ENCODE peak calls at places on chromosomes 1 and 21, in seven cellular contexts. D is body of pancreas, R is A549, Q is breast epithelium, J is ovary, K is adrenal gland, Y is IMR-90. M is an unnamed sample.

GRCh38 chr1:62784509-62785365 is 805 bp downstream of the ATG4C start:
- DNase-seq in D (no peak), R (peak), Q (no peak), J (no peak), K (no peak), Y (peak), M (no peak)

GRCh38 chr1:165645654-165646366 is 14.8 kb downstream of the MGST3 start:
- DNase-seq in D (peak), R (peak), Q (no peak), J (no peak), K (no peak), Y (no peak), M (no peak)

GRCh38 chr1:101781437-101781836 is 215.3 kb downstream of the OLFM3 start:
- DNase-seq in D (no peak), R (no peak), Q (no peak), J (no peak), K (no peak), Y (no peak), M (peak)

GRCh38 chr1:15948600-15949452 is 27.1 kb downstream of the ZBTB17 start:
- DNase-seq in D (peak), R (no peak), Q (peak), J (peak), K (peak), Y (peak), M (no peak)

GRCh38 chr1:43074244-43074643 is 97.8 kb downstream of the EBNA1BP2 start:
- DNase-seq in D (no peak), R (peak), Q (no peak), J (no peak), K (no peak), Y (no peak), M (no peak)

GRCh38 chr1:205592443-205593003 is 39.3 kb downstream of the ELK4 start:
- DNase-seq in D (no peak), R (no peak), Q (no peak), J (no peak), K (no peak), Y (no peak), M (no peak)

GRCh38 chr1:201970334-201971159 is 11.9 kb upstream of the RNPEP start:
- DNase-seq in D (no peak), R (no peak), Q (peak), J (no peak), K (peak), Y (peak), M (no peak)

GRCh38 chr1:41811051-41811795 is 107.5 kb downstream of the HIVEP3 start:
- DNase-seq in D (no peak), R (no peak), Q (no peak), J (no peak), K (no peak), Y (peak), M (no peak)

GRCh38 chr21:35219291-35219690 is 170.2 kb upstream of the RUNX1 start:
- DNase-seq in D (no peak), R (no peak), Q (no peak), J (no peak), K (no peak), Y (no peak), M (no peak)

GRCh38 chr21:43740497-43741156 is 21.7 kb downstream of the PDXK start:
- DNase-seq in D (peak), R (peak), Q (peak), J (peak), K (peak), Y (no peak), M (peak)

GRCh38 chr1:219477861-219478260 is 135.0 kb downstream of the ZC3H11B start:
- DNase-seq in D (no peak), R (no peak), Q (no peak), J (no peak), K (no peak), Y (no peak), M (no peak)

GRCh38 chr1:6703016-6703415 is 1.4 kb upstream of the DNAJC11 start:
- DNase-seq in D (no peak), R (no peak), Q (no peak), J (no peak), K (no peak), Y (peak), M (no peak)

GRCh38 chr1:153515504-153516394 is 20.0 kb downstream of the S100A6 start:
- DNase-seq in D (no peak), R (peak), Q (peak), J (no peak), K (no peak), Y (no peak), M (peak)

GRCh38 chr1:167367705-167368104 is 147.0 kb downstream of the POU2F1 start:
- DNase-seq in D (no peak), R (no peak), Q (no peak), J (no peak), K (no peak), Y (no peak), M (no peak)

GRCh38 chr1:33180226-33181037 is 1.4 kb downstream of the TRIM62 start:
- DNase-seq in D (peak), R (peak), Q (peak), J (peak), K (peak), Y (peak), M (peak)

GRCh38 chr1:160354388-160354985 is 11.3 kb downstream of the NCSTN start:
- DNase-seq in D (no peak), R (peak), Q (no peak), J (no peak), K (no peak), Y (peak), M (no peak)

GRCh38 chr1:67307251-67308060 is at the start of gene IL12RB2:
- DNase-seq in D (peak), R (no peak), Q (no peak), J (no peak), K (peak), Y (no peak), M (no peak)

GRCh38 chr1:48756704-48757316 is 19.9 kb downstream of the BEND5 start:
- DNase-seq in D (no peak), R (no peak), Q (no peak), J (no peak), K (no peak), Y (no peak), M (no peak)

GRCh38 chr1:67687198-67687545 is 2.2 kb downstream of the GADD45A start:
- DNase-seq in D (no peak), R (no peak), Q (no peak), J (no peak), K (no peak), Y (no peak), M (no peak)

GRCh38 chr1:33111965-33112364 is 31.0 kb downstream of the AZIN2 start:
- DNase-seq in D (no peak), R (peak), Q (no peak), J (no peak), K (no peak), Y (peak), M (no peak)

GRCh38 chr1:188017921-188018320 is 1189.2 kb downstream of the PLA2G4A start:
- DNase-seq in D (no peak), R (no peak), Q (no peak), J (no peak), K (no peak), Y (no peak), M (no peak)

GRCh38 chr1:11052839-11053757 is 6.1 kb upstream of the MASP2 start:
- DNase-seq in D (peak), R (no peak), Q (no peak), J (no peak), K (no peak), Y (no peak), M (no peak)

GRCh38 chr21:42641311-42642218 is 11.9 kb upstream of the PDE9A start:
- DNase-seq in D (no peak), R (no peak), Q (no peak), J (no peak), K (peak), Y (no peak), M (no peak)

GRCh38 chr1:111052246-111052645 is 87.6 kb downstream of the DRAM2 start:
- DNase-seq in D (no peak), R (no peak), Q (no peak), J (no peak), K (no peak), Y (peak), M (no peak)

GRCh38 chr1:8025061-8025670 is 943 bp downstream of the ERRFI1 start:
- DNase-seq in D (no peak), R (no peak), Q (no peak), J (no peak), K (peak), Y (no peak), M (no peak)

GRCh38 chr1:180881806-180882509 is 30.7 kb upstream of the KIAA1614 start:
- DNase-seq in D (no peak), R (peak), Q (no peak), J (no peak), K (no peak), Y (peak), M (no peak)

GRCh38 chr1:151067185-151067584 is 3.4 kb upstream of the GABPB2 start:
- DNase-seq in D (no peak), R (no peak), Q (no peak), J (no peak), K (no peak), Y (no peak), M (no peak)

GRCh38 chr21:32233055-32233546 is 45.7 kb downstream of the MIS18A start:
- DNase-seq in D (no peak), R (no peak), Q (no peak), J (no peak), K (no peak), Y (peak), M (no peak)

GRCh38 chr1:9426291-9426711 is 113.0 kb upstream of the SLC25A33 start:
- DNase-seq in D (no peak), R (no peak), Q (no peak), J (no peak), K (no peak), Y (no peak), M (no peak)

GRCh38 chr1:177451191-177451590 is 280.4 kb downstream of the BRINP2 start:
- DNase-seq in D (no peak), R (no peak), Q (no peak), J (no peak), K (no peak), Y (no peak), M (no peak)

GRCh38 chr1:65147424-65148177 is 402 bp upstream of the AK4 start:
- DNase-seq in D (peak), R (peak), Q (peak), J (peak), K (peak), Y (no peak), M (peak)

GRCh38 chr1:82160036-82160435 is 359.3 kb downstream of the ADGRL2 start:
- DNase-seq in D (no peak), R (peak), Q (no peak), J (no peak), K (no peak), Y (peak), M (no peak)

GRCh38 chr1:212908971-212909370 is 41.4 kb upstream of the VASH2 start:
- DNase-seq in D (no peak), R (no peak), Q (no peak), J (no peak), K (no peak), Y (no peak), M (no peak)
- H3K27ac ChIP-seq in D (no peak), R (no peak), Q (no peak), J (no peak), K (no peak), Y (no peak), M (no peak)

GRCh38 chr1:206685749-206686485 is 1.2 kb downstream of the MAPKAPK2 start:
- DNase-seq in D (peak), R (peak), Q (peak), J (peak), K (peak), Y (peak), M (peak)
- TF ChIP-seq POLR2A in D (peak), R (no peak), Q (no peak), J (peak), K (peak), Y (peak), M (peak)

DNA sequence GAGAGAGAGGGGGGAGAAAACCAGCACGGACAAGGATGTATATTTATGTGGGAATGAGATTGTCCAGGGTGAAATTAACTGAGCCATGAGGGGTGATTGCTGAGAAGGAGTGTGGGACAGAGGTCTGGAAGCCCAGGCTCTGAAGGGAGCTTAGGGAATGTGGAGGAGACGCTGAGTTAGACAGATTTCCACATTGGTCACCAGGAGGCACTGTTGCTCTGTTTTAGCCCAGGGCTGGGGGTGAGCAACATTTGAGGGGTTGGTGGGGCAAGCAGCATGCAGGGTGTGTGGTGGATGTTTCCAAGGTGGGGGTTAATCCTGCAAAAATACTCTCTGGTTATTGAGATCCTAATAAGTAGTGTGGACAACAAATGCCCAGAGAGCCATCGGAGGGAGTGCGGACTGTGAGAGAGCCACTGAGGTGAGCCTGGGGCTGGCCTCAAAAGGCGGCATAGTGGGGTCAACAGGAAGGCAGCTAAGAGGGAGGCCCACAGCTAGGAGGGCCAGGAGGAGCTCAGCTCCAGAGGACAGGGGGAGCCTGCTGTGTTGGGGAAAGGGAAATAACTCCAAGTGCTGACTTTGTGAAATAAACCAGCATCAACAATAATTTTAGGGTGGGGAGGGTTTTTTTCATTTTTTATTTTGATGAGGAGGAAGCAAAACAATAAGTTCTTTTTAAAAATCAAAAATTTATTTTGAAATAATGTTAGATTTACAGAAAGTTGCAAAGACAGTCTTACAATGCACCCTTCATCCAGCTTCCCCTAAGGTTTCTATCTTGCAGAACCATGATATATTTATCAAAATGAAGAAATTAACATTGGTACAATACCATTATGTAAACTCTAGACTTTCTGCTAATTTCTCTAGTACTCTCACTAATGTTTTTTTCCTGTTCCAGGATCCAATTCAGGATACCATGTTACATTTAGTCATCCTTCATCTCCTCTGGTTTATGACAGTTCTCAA is 82.8 kb upstream of the CD34 start:
- DNase-seq in D (no peak), R (peak), Q (no peak), J (no peak), K (no peak), Y (no peak), M (no peak)
- TF ChIP-seq CTCF in D (peak), R (peak), Q (no peak), J (no peak), K (no peak), Y (peak), M (no peak)

DNA sequence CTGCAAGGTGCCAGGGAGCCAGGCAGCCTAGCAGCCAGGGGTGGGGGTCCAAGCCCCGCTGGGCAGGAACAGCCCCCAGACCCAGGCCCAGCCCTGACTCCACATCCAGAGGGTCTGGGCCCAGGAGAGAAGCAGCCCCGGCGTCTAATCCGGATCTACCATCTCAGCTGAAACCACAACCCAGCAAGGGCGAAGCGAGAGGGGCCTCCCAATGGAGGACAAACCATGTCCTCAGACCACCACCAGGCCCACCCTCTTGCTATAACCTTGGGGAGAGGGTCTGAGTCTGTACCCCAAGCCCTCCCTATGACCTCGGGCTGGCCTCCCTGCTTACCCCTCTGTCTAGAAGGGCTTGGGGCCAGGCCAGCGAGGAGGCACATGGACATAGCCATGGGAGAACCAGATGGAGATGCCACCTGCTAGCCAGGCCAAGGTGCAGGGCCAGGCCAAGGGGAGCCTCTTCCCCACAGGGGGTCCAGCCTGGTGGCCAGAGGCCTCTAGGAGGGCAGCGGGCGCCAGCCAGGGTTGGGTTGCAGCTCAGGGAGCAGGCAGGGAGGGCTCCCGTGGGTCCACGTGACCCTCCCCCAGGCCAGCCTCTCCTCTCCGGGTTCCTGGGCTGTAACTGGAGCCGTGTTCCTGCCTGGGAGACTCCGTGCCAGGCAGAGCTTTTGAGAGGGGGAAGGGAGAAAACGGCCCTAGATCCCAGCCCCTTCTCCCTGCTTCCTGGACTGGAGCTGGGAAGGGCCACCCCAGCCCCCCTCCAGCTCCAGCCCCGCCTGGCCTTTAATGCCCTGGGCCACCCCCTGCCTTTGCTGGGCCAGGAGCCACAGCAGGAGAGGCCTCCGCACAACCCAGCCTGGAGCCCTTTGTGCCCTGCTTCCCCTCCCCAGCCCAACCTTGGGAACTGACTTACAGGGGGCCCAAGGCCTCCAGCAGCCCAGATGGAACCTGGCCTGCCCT is 2.5 kb downstream of the WNT9A start:
- DNase-seq in D (peak), R (no peak), Q (no peak), J (peak), K (no peak), Y (no peak), M (no peak)
- H3K27ac ChIP-seq in D (peak), R (no peak), Q (peak), J (peak), K (peak), Y (no peak), M (peak)